ENCODE peak calls at places on chromosomes 13 and 19, in ten cellular contexts. J is adrenal gland, F is HCT116, M is heart left ventricle, Q is HepG2, E is tibial nerve, D is thyroid gland, B is esophagus squamous epithelium, Z is endothelial cell of umbilical vein, G is spleen. X is an unnamed sample. For H3K4me1 and H3K27me3, the result is how much of the 10 kb centered on the place peaks cover.

GRCh38 chr19:48784527-48784926 is 26.3 kb downstream of the BCAT2 start:
- DNase-seq in J (peak), D (no peak), Q (no peak), B (no peak), M (no peak), G (no peak), E (no peak), Z (peak), F (no peak), X (no peak)

GRCh38 chr13:111322001-111322915 is 1.8 kb downstream of the TEX29 start:
- DNase-seq in E (no peak), Q (no peak), B (no peak), Z (no peak), M (no peak), G (peak), J (no peak), F (no peak), D (no peak), X (no peak)

GRCh38 chr19:33064778-33065550 is at the start of gene RHPN2:
- DNase-seq in Q (peak), B (no peak), J (peak), E (peak), Z (peak), G (peak), M (peak), F (peak), D (peak), X (peak)

GRCh38 chr19:30318936-30319335 is 53.2 kb upstream of the ZNF536 start:
- DNase-seq in D (no peak), Q (no peak), B (no peak), Z (no peak), F (no peak), E (no peak), J (no peak), M (no peak), G (no peak), X (no peak)

GRCh38 chr13:39612023-39612637 is 9.1 kb upstream of the LHFPL6 start:
- DNase-seq in Q (peak), G (no peak), E (peak), Z (peak), D (peak), B (no peak), F (peak), J (peak), M (peak), X (peak)

GRCh38 chr19:10219678-10220077 is 11.5 kb downstream of the S1PR2 start:
- DNase-seq in B (no peak), M (no peak), F (no peak), Z (no peak), J (no peak), Q (peak), G (no peak), D (no peak), E (no peak), X (no peak)

GRCh38 chr19:46739290-46739771 is 6.5 kb upstream of the FKRP start:
- DNase-seq in J (no peak), M (peak), Q (no peak), B (no peak), G (no peak), F (no peak), Z (no peak), E (no peak), D (no peak), X (peak)

GRCh38 chr13:76863022-76863421 is 23.2 kb downstream of the KCTD12 start:
- DNase-seq in M (no peak), G (no peak), E (no peak), Z (no peak), Q (no peak), F (no peak), J (no peak), D (no peak), B (no peak), X (no peak)

GRCh38 chr13:101949681-101950080 is 452.2 kb downstream of the FGF14 start:
- DNase-seq in B (no peak), J (no peak), D (no peak), F (no peak), G (no peak), Q (no peak), M (no peak), E (no peak), Z (no peak), X (no peak)

GRCh38 chr13:46389985-46390384 is 2.9 kb upstream of the RUBCNL start:
- DNase-seq in E (peak), Z (no peak), J (peak), M (peak), F (no peak), B (no peak), D (peak), G (peak), Q (peak), X (no peak)

GRCh38 chr19:13162749-13163608 is 12.8 kb downstream of the IER2 start:
- DNase-seq in F (peak), B (peak), Q (peak), D (peak), Z (peak), M (peak), E (peak), J (peak), G (peak), X (peak)
- H3K4me1 ChIP-seq in F (half or more), B (half or more), Q (half or more), D (half or more), Z (under half), M (under half), E (under half), J (under half), G (half or more), X (under half)

DNA sequence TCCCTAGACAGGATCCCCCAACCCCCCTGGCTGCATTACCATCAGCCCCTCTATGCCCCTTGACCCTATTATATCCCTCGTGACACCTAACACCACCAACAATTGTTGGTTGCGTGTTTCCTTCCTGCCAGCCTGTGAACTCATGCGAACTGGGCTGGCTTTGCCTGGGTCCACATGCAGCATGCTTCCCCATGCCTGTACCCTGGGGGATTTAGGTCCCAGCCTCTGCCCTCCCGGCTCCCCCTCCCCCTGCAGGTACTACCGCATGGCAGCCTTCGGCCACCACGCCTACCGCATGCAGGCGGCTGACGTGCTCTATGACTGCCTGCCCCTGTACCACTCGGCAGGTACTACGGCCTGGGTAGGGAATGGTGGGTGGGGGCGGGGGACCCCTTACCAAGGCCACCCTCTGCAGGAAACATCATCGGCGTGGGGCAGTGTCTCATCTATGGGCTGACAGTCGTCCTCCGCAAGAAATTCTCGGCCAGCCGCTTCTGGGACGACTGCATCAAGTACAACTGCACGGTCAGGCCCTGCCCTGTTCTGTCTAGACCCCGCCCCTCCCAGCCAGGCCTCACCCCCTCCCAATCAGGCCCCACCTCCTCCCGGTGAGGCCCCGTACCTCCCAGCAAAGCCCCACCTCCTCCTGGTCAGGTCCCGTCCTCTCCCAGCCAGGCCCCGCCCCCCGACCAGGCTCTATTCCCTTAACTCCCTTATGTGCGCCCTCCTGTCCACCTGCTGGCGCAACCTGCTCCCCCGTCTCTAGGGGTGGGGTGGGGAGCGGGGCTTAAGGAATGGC is 18.5 kb downstream of the SLC27A1 start:
- DNase-seq in B (no peak), G (peak), E (no peak), F (peak), Q (peak), M (peak), Z (peak), D (peak), J (peak), X (no peak)
- TF ChIP-seq POLR2A in B (no peak), G (no peak), E (no peak), F (peak), Q (no peak), M (no peak), Z (no peak), D (no peak), J (no peak), X (no peak)

DNA sequence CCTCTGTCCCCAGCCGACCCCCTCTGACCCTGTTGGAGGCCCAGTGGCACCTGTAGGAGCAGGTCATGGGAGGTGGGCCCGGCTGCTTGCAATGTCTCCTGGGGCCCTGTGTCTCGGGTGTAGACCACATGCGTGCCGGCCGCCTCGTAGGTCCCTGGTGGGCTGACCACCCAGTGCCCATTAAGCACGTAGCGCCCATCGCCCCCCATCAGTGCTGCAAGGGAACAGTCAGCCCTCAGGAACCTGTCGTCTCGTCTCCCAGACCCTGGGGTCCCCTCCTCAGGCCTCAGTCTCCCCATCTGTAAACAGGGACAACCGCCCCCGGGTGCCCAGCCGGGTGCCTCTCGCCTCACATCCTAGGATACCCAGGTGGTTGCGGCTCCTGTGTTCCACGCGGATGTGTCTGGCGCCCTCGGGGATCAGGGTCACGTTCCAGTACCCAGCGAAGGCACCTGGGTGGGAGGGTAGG is 5.6 kb downstream of the ADAMTSL5 start:
- DNase-seq in B (no peak), M (no peak), J (no peak), G (no peak), D (no peak), E (no peak), F (no peak), Q (no peak), Z (no peak), X (peak)
- H3K27me3 ChIP-seq in B (under half), M (under half), J (under half), G (half or more), D (under half), E (under half), F (under half), Q (under half), Z (under half), X (under half)

GRCh38 chr19:35807633-35808032 is 5.0 kb downstream of the PRODH2 start:
- DNase-seq in B (no peak), F (no peak), D (no peak), E (no peak), Z (no peak), Q (no peak), M (no peak), G (no peak), J (no peak), X (no peak)
- H3K4me1 ChIP-seq in B (under half), F (under half), D (under half), E (under half), Z (under half), Q (under half), M (under half), G (under half), J (under half), X (under half)

GRCh38 chr19:20607943-20608342 is 42.4 kb upstream of the ZNF737 start:
- DNase-seq in B (no peak), E (no peak), G (no peak), Z (no peak), J (no peak), Q (no peak), D (no peak), M (no peak), F (no peak), X (no peak)
- TF ChIP-seq POLR2A in B (no peak), E (no peak), G (no peak), Z (no peak), J (no peak), Q (no peak), D (no peak), M (no peak), F (no peak), X (no peak)

GRCh38 chr13:73819711-73820110 is 314.5 kb downstream of the KLF12 start:
- DNase-seq in G (no peak), D (no peak), Q (no peak), E (no peak), Z (no peak), J (no peak), F (no peak), B (no peak), M (no peak), X (no peak)
- H3K27me3 ChIP-seq in G (under half), D (under half), Q (under half), E (under half), Z (under half), J (under half), F (under half), B (under half), M (under half), X (under half)